ENCODE peak calls at places on chromosomes 12 and 14, in ten cellular contexts. G is KBM-7, P is Karpas-422, H is NCI-H524, X is HTR-8/SVneo, V is AG10803, A is heart right ventricle, C is aorta, Z is iris pigment epithelial cell, J is Calu3. S is an unnamed sample.

GRCh38 chr12:101957251-101957650 is 79.9 kb downstream of the DRAM1 start:
- DNase-seq in V (peak; percentile 87), Z (no peak), C (no peak), G (no peak), A (no peak), J (no peak), H (no peak), P (no peak), X (no peak), S (no peak)

GRCh38 chr12:93767524-93767863 is 90.3 kb downstream of the CRADD start:
- DNase-seq in A (no peak), H (no peak), C (no peak), Z (no peak), X (no peak), P (no peak), V (peak; percentile 19), G (peak; percentile 85), J (no peak), S (no peak)

GRCh38 chr12:108400481-108400880 is 61.4 kb upstream of the CMKLR1 start:
- DNase-seq in P (no peak), V (no peak), A (no peak), J (no peak), C (no peak), G (no peak), H (no peak), X (no peak), Z (no peak), S (no peak)

GRCh38 chr12:106000376-106001104 is 138.2 kb downstream of the NUAK1 start:
- DNase-seq in G (no peak), P (no peak), V (no peak), Z (peak; percentile 48), J (no peak), A (no peak), H (no peak), X (no peak), C (no peak), S (no peak)

GRCh38 chr12:12384601-12385321 is 27.9 kb downstream of the BORCS5 start:
- DNase-seq in G (no peak), P (no peak), V (no peak), J (no peak), C (no peak), A (no peak), H (no peak), X (no peak), Z (no peak), S (no peak)

GRCh38 chr14:32896979-32897723 is 41.5 kb upstream of the NPAS3 start:
- DNase-seq in H (no peak), A (no peak), V (peak; percentile 22), Z (peak; percentile 28), P (no peak), X (peak; percentile 15), J (no peak), G (no peak), C (no peak), S (peak; percentile 4)

GRCh38 chr14:32087173-32087861 is 10.2 kb downstream of the ARHGAP5 start:
- DNase-seq in P (no peak), J (no peak), G (no peak), V (peak; percentile 65), H (no peak), Z (peak; percentile 70), C (no peak), X (peak; percentile 58), A (no peak), S (peak; percentile 49)

GRCh38 chr14:65042731-65043372 is 56.2 kb downstream of the FNTB start:
- DNase-seq in H (no peak), P (peak; percentile 49), V (no peak), J (no peak), C (peak; percentile 66), Z (no peak), A (no peak), X (no peak), G (peak; percentile 97), S (no peak)

GRCh38 chr12:15278816-15279658 is 43.3 kb upstream of the PTPRO start:
- DNase-seq in H (no peak), X (no peak), G (peak; percentile 76), V (peak; percentile 81), C (peak; percentile 96), A (peak; percentile 82), P (peak; percentile 48), Z (peak; percentile 85), J (peak; percentile 25), S (peak; percentile 56)

GRCh38 chr14:101372894-101373640 is 188.2 kb upstream of the DIO3 start:
- DNase-seq in H (no peak), G (no peak), J (no peak), A (no peak), V (no peak), Z (no peak), X (no peak), P (no peak), C (no peak), S (no peak)

GRCh38 chr14:85634205-85634604 is 104.3 kb downstream of the FLRT2 start:
- DNase-seq in V (peak; percentile 35), Z (peak; percentile 8), J (no peak), H (no peak), C (no peak), P (no peak), X (no peak), G (no peak), A (no peak), S (no peak)

GRCh38 chr12:93662961-93663728 is 14.0 kb upstream of the CRADD start:
- DNase-seq in H (no peak), J (no peak), P (no peak), V (peak; percentile 31), C (no peak), Z (peak; percentile 59), G (peak; percentile 19), X (no peak), A (no peak), S (no peak)

GRCh38 chr12:114011711-114012110 is 45.6 kb upstream of the RBM19 start:
- DNase-seq in J (no peak), Z (no peak), H (no peak), A (no peak), G (no peak), V (no peak), P (no peak), C (no peak), X (no peak), S (no peak)

GRCh38 chr12:117874842-117875434 is 93.9 kb downstream of the KSR2 start:
- DNase-seq in G (peak; percentile 82), J (peak; percentile 87), H (peak; percentile 4), P (peak; percentile 88), V (peak; percentile 62), A (peak; percentile 68), Z (peak; percentile 52), X (peak; percentile 72), C (peak; percentile 77), S (peak; percentile 53)

GRCh38 chr12:48940181-48940580 is 14.9 kb upstream of the FKBP11 start:
- DNase-seq in X (no peak), C (peak; percentile 47), P (no peak), H (no peak), Z (peak; percentile 38), A (no peak), G (peak; percentile 82), J (no peak), V (no peak), S (no peak)

GRCh38 chr12:43434614-43435013 is 117.4 kb downstream of the ADAMTS20 start:
- DNase-seq in P (no peak), H (no peak), Z (no peak), V (no peak), J (no peak), A (no peak), X (no peak), G (no peak), C (no peak), S (no peak)

GRCh38 chr14:80770114-80770917 is 171.2 kb downstream of the CEP128 start:
- DNase-seq in Z (peak; percentile 38), C (no peak), H (no peak), X (no peak), G (no peak), V (peak; percentile 22), J (no peak), A (no peak), P (no peak), S (no peak)

GRCh38 chr14:97380539-97380941 is 583.4 kb downstream of the VRK1 start:
- DNase-seq in J (no peak), X (no peak), H (no peak), V (no peak), G (no peak), A (no peak), Z (no peak), C (no peak), P (no peak), S (no peak)

GRCh38 chr12:52020539-52021336 is 14.0 kb downstream of the TAMALIN start:
- DNase-seq in V (no peak), J (peak; percentile 66), Z (no peak), H (peak; percentile 55), G (peak; percentile 84), A (peak; percentile 55), P (peak; percentile 87), X (peak; percentile 79), C (peak; percentile 65), S (peak; percentile 31)

GRCh38 chr14:58977366-58977765 is 211.1 kb upstream of the DAAM1 start:
- DNase-seq in J (no peak), H (no peak), Z (peak; percentile 45), P (no peak), C (no peak), V (no peak), A (no peak), G (no peak), X (no peak), S (peak; percentile 9)

GRCh38 chr14:23930742-23931141 is 22.8 kb upstream of the DHRS4 start:
- DNase-seq in Z (no peak), G (no peak), X (no peak), C (peak; percentile 60), J (no peak), A (no peak), P (no peak), H (no peak), V (peak; percentile 76), S (peak; percentile 4)

GRCh38 chr12:1099158-1099557 is 108.1 kb downstream of the ERC1 start:
- DNase-seq in X (no peak), A (no peak), V (no peak), J (no peak), P (no peak), C (no peak), G (no peak), Z (no peak), H (no peak), S (no peak)

GRCh38 chr14:100677925-100678765 is 48.5 kb upstream of the DLK1 start:
- DNase-seq in Z (peak; percentile 76), G (peak; percentile 71), A (peak; percentile 78), H (no peak), P (no peak), J (no peak), C (no peak), X (no peak), V (peak; percentile 69), S (no peak)

GRCh38 chr14:68268719-68269118 is 449.1 kb downstream of the RAD51B start:
- DNase-seq in P (no peak), A (no peak), Z (no peak), J (no peak), G (no peak), X (no peak), C (no peak), H (no peak), V (peak; percentile 68), S (no peak)

GRCh38 chr14:22471545-22472121 is 117.4 kb downstream of the DAD1 start:
- DNase-seq in V (no peak), Z (peak; percentile 64), H (peak; percentile 90), X (no peak), C (peak; percentile 68), J (peak; percentile 76), A (peak; percentile 54), G (peak; percentile 86), P (peak; percentile 73), S (peak; percentile 49)

GRCh38 chr12:55963760-55964159 is 2.1 kb downstream of the PMEL start:
- DNase-seq in X (no peak), A (no peak), J (no peak), P (no peak), H (no peak), Z (no peak), V (no peak), C (no peak), G (no peak), S (no peak)

GRCh38 chr12:66964629-66965028 is 285.8 kb upstream of the GRIP1 start:
- DNase-seq in X (no peak), V (peak; percentile 30), J (no peak), A (no peak), G (peak; percentile 14), P (no peak), Z (peak; percentile 41), H (no peak), C (no peak), S (peak; percentile 87)

GRCh38 chr12:64385468-64385867 is 5.1 kb downstream of the C12orf56 start:
- DNase-seq in G (no peak), X (peak; percentile 23), V (no peak), Z (peak; percentile 54), A (no peak), H (no peak), P (no peak), C (no peak), J (peak; percentile 69), S (peak; percentile 13)